ENCODE peak calls at places on chromosomes 1 and 21, in six cellular contexts. B is fibroblast of pulmonary artery, Z is mammary epithelial cell, S is fibroblast of the aortic adventitia, J is progenitor cell of endocrine pancreas, C is heart left ventricle. G is an unnamed sample.

GRCh38 chr1:117026361-117026760 is 24.8 kb downstream of the CD101 start:
- DNase-seq in S (peak), C (no peak), Z (no peak), B (peak), J (no peak), G (no peak)

GRCh38 chr1:41138549-41138948 is 103.6 kb downstream of the SCMH1 start:
- DNase-seq in S (no peak), C (no peak), B (no peak), J (no peak), Z (peak), G (no peak)

GRCh38 chr1:74697832-74698231 is 24.2 kb upstream of the ERICH3 start:
- DNase-seq in B (no peak), S (no peak), C (no peak), Z (no peak), J (no peak), G (no peak)

GRCh38 chr1:10374442-10374860 is 24.4 kb upstream of the PGD start:
- DNase-seq in Z (no peak), J (no peak), C (no peak), B (peak), S (peak), G (no peak)

GRCh38 chr1:3345792-3346191 is 108.7 kb upstream of the ARHGEF16 start:
- DNase-seq in J (no peak), C (no peak), S (no peak), Z (no peak), B (no peak), G (no peak)

GRCh38 chr1:113073457-113073950 is 506 bp downstream of the LRIG2 start:
- DNase-seq in Z (no peak), J (peak), B (peak), S (no peak), C (peak), G (no peak)

GRCh38 chr1:235779770-235780169 is 86.9 kb downstream of the LYST start:
- DNase-seq in C (no peak), Z (no peak), J (no peak), B (no peak), S (no peak), G (no peak)

GRCh38 chr21:45797338-45797737 is 153.8 kb downstream of the PCBP3 start:
- DNase-seq in C (no peak), B (no peak), Z (no peak), J (no peak), S (no peak), G (no peak)

GRCh38 chr1:186792870-186793581 is 35.7 kb upstream of the PLA2G4A start:
- DNase-seq in S (no peak), J (no peak), C (no peak), Z (peak), B (peak), G (no peak)

GRCh38 chr1:153805042-153805745 is 30.0 kb downstream of the SLC27A3 start:
- DNase-seq in C (peak), J (no peak), Z (peak), S (peak), B (peak), G (no peak)

GRCh38 chr1:185050823-185051451 is 5.6 kb downstream of the RNF2 start:
- DNase-seq in S (no peak), B (peak), C (no peak), J (no peak), Z (no peak), G (no peak)

GRCh38 chr1:19661721-19662228 is 2.9 kb upstream of the HTR6 start:
- DNase-seq in J (no peak), B (peak), Z (no peak), C (no peak), S (peak), G (no peak)

GRCh38 chr1:81113688-81114087 is 687.0 kb upstream of the ADGRL2 start:
- DNase-seq in J (no peak), C (no peak), Z (peak), S (peak), B (peak), G (no peak)

DNA sequence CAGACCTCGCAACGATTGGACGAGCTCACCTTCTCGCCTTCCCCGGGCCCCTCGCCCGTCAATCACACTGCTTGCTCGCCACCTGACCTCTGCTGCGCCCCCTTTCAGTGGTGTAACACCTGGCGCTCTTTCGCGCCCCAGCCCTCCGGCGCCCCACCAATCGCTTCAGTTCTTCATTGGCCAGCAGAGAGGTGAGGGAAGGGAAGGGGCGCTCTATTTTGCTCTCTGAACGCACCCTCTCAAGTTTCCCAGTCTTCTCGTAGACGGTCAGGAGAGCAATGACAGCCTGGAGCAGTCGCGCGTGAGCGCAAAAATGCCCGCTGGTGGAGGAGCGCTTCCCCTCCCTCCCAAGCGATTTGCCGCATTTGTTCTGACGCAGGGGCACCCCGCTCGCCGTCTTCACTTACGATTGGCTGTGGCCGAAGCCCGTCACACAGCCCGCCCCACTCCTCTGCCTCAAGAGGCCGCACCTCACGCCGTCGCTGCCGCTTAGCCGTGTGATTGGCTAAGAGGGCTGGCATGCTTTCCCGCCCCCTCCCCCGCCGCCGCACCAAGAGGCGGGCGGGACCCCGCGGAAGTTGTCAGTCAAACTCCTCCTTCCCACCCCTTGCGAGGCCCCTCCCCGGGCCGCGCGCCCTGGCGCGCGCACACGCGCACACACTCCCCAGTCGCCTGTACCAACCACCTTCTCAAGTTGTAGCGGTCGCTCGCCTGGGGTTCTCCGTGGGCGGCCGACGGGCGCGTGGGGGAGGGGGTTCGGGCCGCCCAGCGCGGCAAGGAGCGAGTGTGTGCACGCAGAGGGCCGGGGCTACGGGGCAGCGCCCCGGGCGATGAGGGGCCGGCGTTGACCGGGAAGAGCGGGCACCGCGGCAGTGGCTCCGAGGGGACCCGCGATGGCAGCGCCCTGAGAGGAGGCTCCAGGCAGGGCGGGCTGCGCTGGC is at the start of gene PPP2R5A:
- DNase-seq in J (peak), C (peak), B (peak), S (peak), Z (peak), G (peak)
- TF ChIP-seq CTCF in J (peak), C (peak), B (no peak), S (no peak), Z (peak), G (no peak)

DNA sequence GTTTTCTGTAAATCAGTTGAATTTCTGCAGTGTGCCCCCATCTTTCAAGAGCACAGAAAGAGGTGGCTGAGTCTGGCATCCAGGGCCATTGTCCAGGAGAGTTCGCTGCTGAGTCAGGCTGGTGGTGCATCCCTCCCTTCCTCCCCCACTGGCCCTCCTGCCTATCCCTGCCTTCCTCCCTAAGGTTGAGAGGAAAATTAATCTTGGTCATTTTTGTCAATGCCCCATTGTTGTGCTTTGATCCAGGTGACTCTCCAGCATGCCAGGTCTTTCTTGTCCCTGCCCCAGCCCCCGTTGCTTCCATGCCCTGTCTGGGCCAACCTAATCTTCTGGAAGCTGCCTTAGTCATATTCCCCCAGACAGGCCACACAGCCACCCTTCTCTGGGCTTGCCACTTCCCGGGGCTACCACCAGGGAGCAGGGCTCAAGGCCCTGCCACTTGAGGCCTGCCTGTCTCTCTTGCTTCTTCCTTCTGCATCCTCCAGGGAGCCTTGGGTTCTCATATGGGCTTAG is 26.6 kb downstream of the PROK1 start:
- DNase-seq in Z (no peak), S (no peak), C (no peak), B (no peak), J (no peak), G (no peak)
- TF ChIP-seq CTCF in Z (peak), S (peak), C (no peak), B (peak), J (peak), G (no peak)

DNA sequence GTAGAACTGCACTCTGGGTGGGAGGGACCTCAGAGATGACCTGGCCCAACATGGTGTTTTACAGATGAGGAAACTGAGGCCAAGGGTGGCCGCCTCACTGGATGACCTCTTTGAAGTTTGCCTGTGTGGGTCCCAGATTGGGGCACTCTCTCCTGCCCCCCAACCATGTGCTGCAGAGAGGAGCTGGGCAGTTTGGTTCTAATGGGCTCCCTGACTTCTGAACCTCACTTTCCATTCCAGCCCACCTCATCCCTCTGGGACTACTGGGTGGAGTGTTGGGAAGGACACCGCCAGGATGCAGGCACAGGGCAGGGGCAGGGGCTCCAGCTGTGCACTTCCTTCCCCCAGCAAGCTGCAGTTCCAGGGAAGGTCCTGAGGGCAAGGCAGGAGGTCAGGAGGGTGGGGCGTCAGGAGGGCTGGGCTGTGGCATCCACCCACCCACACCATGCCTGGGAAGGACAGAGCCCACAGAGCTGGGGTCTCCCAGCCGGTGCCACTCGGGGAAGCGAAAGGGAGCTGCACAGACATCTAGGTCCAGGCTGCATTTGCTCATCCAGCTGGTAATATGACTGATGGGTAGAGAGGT is 10.3 kb upstream of the EPS8L3 start:
- DNase-seq in S (no peak), C (no peak), B (no peak), J (no peak), Z (no peak), G (no peak)
- TF ChIP-seq CTCF in S (no peak), C (no peak), B (no peak), J (no peak), Z (no peak), G (no peak)

DNA sequence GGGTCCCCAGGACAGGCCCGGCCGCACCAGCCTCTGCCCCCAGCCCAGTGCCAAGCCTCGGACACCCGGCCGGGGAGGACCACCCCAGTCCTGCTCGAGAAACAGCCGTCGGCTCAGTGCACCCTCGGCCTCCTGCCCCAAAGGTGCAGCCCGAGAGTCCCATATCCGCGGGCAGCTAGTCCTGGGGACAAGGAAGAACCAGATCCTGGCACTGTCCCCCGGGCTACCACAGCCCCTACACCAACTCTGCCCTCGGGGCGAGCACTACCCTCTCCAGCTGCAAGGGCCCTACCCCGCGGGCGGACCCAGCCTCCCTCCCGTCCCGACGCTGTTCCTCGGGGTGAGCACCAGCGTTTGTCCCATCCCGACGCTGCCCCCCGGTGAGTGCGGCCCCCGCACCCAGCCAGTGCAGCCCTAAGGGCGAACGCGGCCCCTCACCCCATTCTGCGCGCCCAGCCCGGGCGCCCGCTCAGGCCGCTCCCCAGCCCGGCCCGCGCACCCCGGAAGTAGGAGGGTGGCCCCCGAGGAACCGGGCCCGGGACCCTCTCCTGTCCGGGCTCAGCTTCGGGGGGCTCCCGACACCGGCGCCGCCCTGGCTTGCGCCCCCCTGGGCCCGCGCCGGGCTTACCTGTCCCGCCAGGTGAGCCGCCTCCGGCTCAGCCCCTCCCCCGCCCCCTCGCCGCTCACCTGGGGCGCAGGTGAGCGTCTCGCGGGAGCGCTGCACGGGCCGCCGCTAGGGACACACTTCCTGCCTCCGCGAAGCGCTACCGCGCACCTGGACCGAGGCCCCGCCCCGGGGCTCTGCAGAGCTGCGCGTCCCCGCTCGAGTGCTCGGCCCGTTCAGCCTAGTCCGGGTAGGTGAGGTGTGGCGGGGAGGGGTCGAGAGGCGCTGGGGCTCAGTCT is at the start of gene KDF1:
- DNase-seq in J (peak), B (no peak), C (no peak), Z (peak), S (no peak), G (no peak)
- TF ChIP-seq CTCF in J (peak), B (no peak), C (no peak), Z (no peak), S (no peak), G (no peak)

GRCh38 chr1:29119365-29119929 is 4.3 kb downstream of the TMEM200B start:
- DNase-seq in S (peak), B (no peak), C (no peak), J (no peak), Z (no peak), G (no peak)

GRCh38 chr1:29120955-29121485 is 2.7 kb downstream of the TMEM200B start:
- DNase-seq in B (peak), C (peak), Z (no peak), J (peak), S (peak), G (no peak)

GRCh38 chr1:29120367-29120766 is 3.3 kb downstream of the TMEM200B start:
- DNase-seq in B (no peak), C (no peak), J (no peak), Z (no peak), S (no peak), G (no peak)

GRCh38 chr1:29114654-29115053 is 9.0 kb downstream of the TMEM200B start:
- DNase-seq in Z (no peak), B (no peak), C (no peak), S (no peak), J (no peak), G (no peak)

DNA sequence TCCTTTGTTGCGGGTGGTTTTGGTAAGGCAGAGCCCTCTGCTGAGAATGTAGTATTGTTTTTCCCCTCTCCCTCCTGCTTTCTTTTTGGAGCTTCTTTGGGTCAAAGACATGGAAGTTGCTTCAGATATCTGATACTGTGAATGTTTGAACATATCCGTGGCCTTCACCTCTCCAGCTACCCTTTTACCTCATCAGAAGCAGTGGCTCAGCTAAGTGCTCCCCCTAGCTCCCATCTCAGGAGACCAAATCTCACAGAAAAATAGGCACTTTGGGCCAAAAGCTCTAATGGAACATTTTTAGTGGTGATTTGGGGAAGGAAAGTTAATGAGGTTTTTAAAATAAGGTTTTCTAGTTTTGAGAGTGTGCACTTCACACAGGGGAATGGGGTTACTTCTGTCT is 6.3 kb downstream of the TMEM200B start:
- DNase-seq in J (no peak), S (no peak), Z (no peak), C (no peak), B (no peak), G (no peak)
- TF ChIP-seq CTCF in J (no peak), S (peak), Z (no peak), C (peak), B (peak), G (no peak)

DNA sequence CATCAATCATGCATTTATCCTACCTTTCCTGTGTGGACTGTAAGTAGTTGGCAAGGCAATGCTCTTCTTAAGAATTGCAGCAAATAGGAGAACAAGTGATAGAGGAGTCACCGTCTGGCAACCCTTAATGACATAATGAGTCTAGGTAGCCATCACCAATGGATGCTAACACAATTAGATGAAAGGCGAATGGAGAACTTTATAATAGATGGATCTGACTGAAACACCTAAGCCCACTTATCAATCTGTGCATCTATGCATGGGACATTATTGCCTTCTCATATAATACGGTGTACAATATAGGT is 18.9 kb upstream of the CAPN8 start:
- DNase-seq in Z (no peak), C (no peak), S (no peak), J (no peak), B (no peak), G (no peak)
- TF ChIP-seq CTCF in Z (no peak), C (no peak), S (no peak), J (peak), B (no peak), G (no peak)

GRCh38 chr21:33821580-33822322 is 93.9 kb downstream of the ATP5PO start:
- DNase-seq in Z (no peak), C (no peak), S (no peak), B (no peak), J (no peak), G (no peak)

GRCh38 chr21:33825898-33826297 is 89.7 kb downstream of the ATP5PO start:
- DNase-seq in Z (no peak), J (no peak), S (peak), B (peak), C (no peak), G (no peak)

GRCh38 chr21:33825419-33825818 is 90.2 kb downstream of the ATP5PO start:
- DNase-seq in C (no peak), S (no peak), J (no peak), Z (no peak), B (no peak), G (no peak)

GRCh38 chr21:33828083-33828482 is 87.5 kb downstream of the ATP5PO start:
- DNase-seq in C (no peak), Z (no peak), J (no peak), S (peak), B (no peak), G (no peak)

DNA sequence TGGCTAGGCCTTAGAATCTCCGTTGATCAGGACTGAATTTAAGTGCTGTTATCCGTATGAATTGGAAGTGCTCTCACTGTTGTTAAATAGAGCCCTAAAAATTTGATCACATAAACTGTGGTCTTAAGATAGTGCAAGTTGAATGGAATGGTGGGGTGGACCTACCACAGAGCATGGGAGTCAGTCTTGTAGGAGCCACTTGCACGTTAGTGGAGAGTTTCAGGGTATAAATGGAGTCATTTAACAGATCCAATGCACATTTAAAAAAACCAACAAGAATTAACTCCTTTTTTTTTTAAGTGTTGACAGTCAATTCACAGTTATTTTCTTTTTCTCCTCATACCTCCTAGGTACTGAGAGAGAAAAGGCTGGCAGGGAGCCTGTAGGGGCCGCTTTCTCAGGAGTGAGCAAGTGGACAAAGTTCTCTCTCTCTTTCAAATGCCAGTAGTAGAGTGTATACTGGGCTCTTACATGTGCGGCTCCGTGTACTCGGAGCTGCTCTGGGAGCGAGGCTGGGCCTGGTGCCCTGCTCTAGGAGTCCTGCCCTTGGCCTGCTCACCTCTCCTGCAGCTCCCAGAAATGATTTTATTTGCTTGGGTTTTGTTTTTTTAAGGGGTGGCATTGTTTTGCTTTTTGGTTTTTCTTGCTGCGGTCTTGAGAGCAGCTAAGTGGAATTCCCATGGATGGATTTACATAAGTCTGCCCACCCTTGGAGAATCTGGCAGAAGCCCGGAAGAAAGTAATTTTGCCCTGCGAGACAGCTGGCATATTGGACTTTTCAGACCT is 91.3 kb downstream of the ATP5PO start:
- DNase-seq in J (no peak), C (no peak), Z (no peak), B (no peak), S (peak), G (no peak)
- TF ChIP-seq CTCF in J (no peak), C (no peak), Z (no peak), B (no peak), S (no peak), G (no peak)

GRCh38 chr1:79198841-79199240 is 192.3 kb upstream of the ADGRL4 start:
- DNase-seq in B (peak), S (peak), C (no peak), Z (peak), J (no peak), G (no peak)

GRCh38 chr1:79193211-79194079 is 186.9 kb upstream of the ADGRL4 start:
- DNase-seq in B (peak), J (no peak), C (peak), S (peak), Z (peak), G (no peak)

DNA sequence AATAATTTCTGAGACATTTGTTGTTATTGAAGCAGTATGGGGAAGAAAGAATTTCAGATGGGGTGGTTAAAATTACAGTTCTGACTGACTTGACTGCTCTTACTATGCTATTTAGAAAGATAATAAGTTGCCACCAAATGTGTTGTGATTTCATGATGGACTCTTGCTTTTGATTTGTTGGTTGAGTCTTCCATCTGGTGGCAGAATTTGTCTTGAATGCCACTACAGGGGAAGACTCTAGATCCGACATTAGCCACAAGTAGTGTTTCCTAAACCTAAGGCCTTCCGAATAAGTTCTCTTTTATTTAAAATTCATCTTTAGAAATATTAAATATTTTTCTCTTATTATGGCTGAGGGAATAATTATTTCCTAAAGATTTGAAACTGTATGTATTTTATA is 190.9 kb upstream of the ADGRL4 start:
- DNase-seq in Z (peak), B (peak), S (peak), C (no peak), J (no peak), G (no peak)
- TF ChIP-seq CTCF in Z (peak), B (peak), S (peak), C (peak), J (no peak), G (no peak)